ENCODE peak calls at places on chromosomes 13 and 19, in six cellular contexts. Y is body of pancreas, W is cardiac fibroblast, O is choroid plexus epithelial cell, M is tibial nerve, K is heart right ventricle. D is an unnamed sample.

GRCh38 chr19:27774827-27775226 is 1438.1 kb downstream of the UQCRFS1 start:
- DNase-seq in Y (no peak), W (peak), O (peak), M (no peak), K (no peak), D (peak)

GRCh38 chr13:26541678-26542553 is 15.6 kb upstream of the WASF3 start:
- DNase-seq in Y (no peak), W (no peak), O (no peak), M (no peak), K (no peak), D (peak)

GRCh38 chr13:50678464-50679162 is 164.9 kb downstream of the DLEU7 start:
- DNase-seq in Y (no peak), W (peak), O (peak), M (no peak), K (no peak), D (no peak)

GRCh38 chr13:98998831-98999634 is 21.2 kb upstream of the DOCK9 start:
- DNase-seq in Y (no peak), W (peak), O (peak), M (no peak), K (no peak), D (peak)

GRCh38 chr19:13833330-13834265 is 38.4 kb downstream of the ZSWIM4 start:
- DNase-seq in Y (peak), W (peak), O (peak), M (peak), K (peak), D (peak)

GRCh38 chr19:1673645-1674292 is 21.4 kb upstream of the TCF3 start:
- DNase-seq in Y (peak), W (no peak), O (no peak), M (no peak), K (no peak), D (no peak)

GRCh38 chr13:31172535-31172934 is 10.8 kb upstream of the HSPH1 start:
- DNase-seq in Y (no peak), W (peak), O (peak), M (no peak), K (no peak), D (no peak)

GRCh38 chr13:107842562-107843180 is 372.7 kb downstream of the LIG4 start:
- DNase-seq in Y (no peak), W (no peak), O (peak), M (no peak), K (no peak), D (no peak)

GRCh38 chr13:23674795-23675640 is 104.8 kb downstream of the TNFRSF19 start:
- DNase-seq in Y (no peak), W (peak), O (peak), M (no peak), K (no peak), D (no peak)

GRCh38 chr19:14837391-14837790 is 2.4 kb upstream of the OR7A5 start:
- DNase-seq in Y (no peak), W (no peak), O (no peak), M (no peak), K (no peak), D (no peak)

GRCh38 chr19:18000981-18001836 is 6.8 kb upstream of the ARRDC2 start:
- DNase-seq in Y (peak), W (peak), O (peak), M (peak), K (peak), D (peak)

GRCh38 chr13:33191425-33192221 is 93.9 kb downstream of the STARD13 start:
- DNase-seq in Y (no peak), W (no peak), O (no peak), M (no peak), K (no peak), D (no peak)

GRCh38 chr19:40754611-40755247 is 3.7 kb downstream of the SNRPA start:
- DNase-seq in Y (peak), W (no peak), O (no peak), M (no peak), K (no peak), D (no peak)

GRCh38 chr13:33186851-33187250 is 98.7 kb downstream of the STARD13 start:
- DNase-seq in Y (no peak), W (peak), O (peak), M (no peak), K (no peak), D (no peak)

GRCh38 chr19:56121180-56122167 is at the start of gene ZNF787:
- DNase-seq in Y (peak), W (peak), O (peak), M (peak), K (peak), D (peak)

GRCh38 chr19:46727757-46728156 is 10.8 kb upstream of the PRKD2 start:
- DNase-seq in Y (no peak), W (no peak), O (no peak), M (no peak), K (no peak), D (no peak)

GRCh38 chr13:68046900-68047299 is 816.8 kb upstream of the PCDH9 start:
- DNase-seq in Y (no peak), W (no peak), O (peak), M (no peak), K (no peak), D (no peak)

GRCh38 chr13:89465366-89465765 is 1794.2 kb downstream of the SLITRK5 start:
- DNase-seq in Y (no peak), W (peak), O (peak), M (no peak), K (no peak), D (no peak)

GRCh38 chr19:51422053-51422448 is 4.6 kb upstream of the SIGLEC10 start:
- DNase-seq in Y (peak), W (peak), O (peak), M (peak), K (peak), D (peak)

GRCh38 chr19:15779756-15780476 is 7.5 kb upstream of the OR10H5 start:
- DNase-seq in Y (peak), W (peak), O (peak), M (peak), K (peak), D (no peak)

GRCh38 chr13:36778083-36778671 is 40.8 kb upstream of the RFXAP start:
- DNase-seq in Y (no peak), W (peak), O (peak), M (no peak), K (no peak), D (no peak)

GRCh38 chr13:98351636-98352035 is 174.6 kb upstream of the RNF113B start:
- DNase-seq in Y (no peak), W (no peak), O (no peak), M (no peak), K (no peak), D (no peak)

GRCh38 chr19:47239610-47240296 is 8.8 kb upstream of the BBC3 start:
- DNase-seq in Y (peak), W (peak), O (peak), M (no peak), K (peak), D (peak)

GRCh38 chr13:108326318-108326717 is 56.8 kb downstream of the TNFSF13B start:
- DNase-seq in Y (no peak), W (no peak), O (peak), M (no peak), K (no peak), D (no peak)

GRCh38 chr13:98500963-98501421 is 75.9 kb downstream of the STK24 start:
- DNase-seq in Y (no peak), W (no peak), O (no peak), M (no peak), K (no peak), D (no peak)

GRCh38 chr13:46377554-46377953 is 9.5 kb downstream of the RUBCNL start:
- DNase-seq in Y (no peak), W (no peak), O (no peak), M (no peak), K (no peak), D (no peak)

GRCh38 chr19:17086129-17086528 is 10.6 kb downstream of the MYO9B start:
- DNase-seq in Y (no peak), W (no peak), O (no peak), M (no peak), K (no peak), D (no peak)

GRCh38 chr13:28657784-28658538 is 969 bp upstream of the POMP start:
- DNase-seq in Y (no peak), W (peak), O (peak), M (no peak), K (no peak), D (no peak)

GRCh38 chr19:33621811-33622504 is at the start of gene CHST8:
- DNase-seq in Y (no peak), W (peak), O (peak), M (no peak), K (peak), D (peak)

GRCh38 chr19:4174212-4174894 is 8.0 kb downstream of the SIRT6 start:
- DNase-seq in Y (no peak), W (no peak), O (no peak), M (no peak), K (no peak), D (no peak)

GRCh38 chr19:45913874-45914830 is at the start of gene NANOS2:
- DNase-seq in Y (no peak), W (peak), O (no peak), M (no peak), K (peak), D (peak)

GRCh38 chr19:47110521-47111080 is 3.0 kb downstream of the ZC3H4 start:
- DNase-seq in Y (peak), W (no peak), O (no peak), M (no peak), K (no peak), D (peak)

GRCh38 chr19:40800339-40800996 is 1.5 kb downstream of the EGLN2 start:
- DNase-seq in Y (no peak), W (no peak), O (no peak), M (no peak), K (no peak), D (no peak)

GRCh38 chr19:1000095-1000494 is at the start of gene GRIN3B:
- DNase-seq in Y (peak), W (peak), O (peak), M (no peak), K (peak), D (peak)

GRCh38 chr19:2330255-2330631 is 1.8 kb downstream of the SPPL2B start:
- DNase-seq in Y (no peak), W (no peak), O (no peak), M (no peak), K (no peak), D (no peak)

GRCh38 chr13:109123971-109124370 is 494.6 kb downstream of the MYO16 start:
- DNase-seq in Y (no peak), W (no peak), O (peak), M (no peak), K (no peak), D (peak)

GRCh38 chr13:100473087-100473486 is 115.5 kb downstream of the GGACT start:
- DNase-seq in Y (no peak), W (no peak), O (peak), M (no peak), K (no peak), D (no peak)
- H3K4me3 ChIP-seq in Y (no peak), W (no peak), O (no peak), M (no peak), K (no peak), D (no peak)

DNA sequence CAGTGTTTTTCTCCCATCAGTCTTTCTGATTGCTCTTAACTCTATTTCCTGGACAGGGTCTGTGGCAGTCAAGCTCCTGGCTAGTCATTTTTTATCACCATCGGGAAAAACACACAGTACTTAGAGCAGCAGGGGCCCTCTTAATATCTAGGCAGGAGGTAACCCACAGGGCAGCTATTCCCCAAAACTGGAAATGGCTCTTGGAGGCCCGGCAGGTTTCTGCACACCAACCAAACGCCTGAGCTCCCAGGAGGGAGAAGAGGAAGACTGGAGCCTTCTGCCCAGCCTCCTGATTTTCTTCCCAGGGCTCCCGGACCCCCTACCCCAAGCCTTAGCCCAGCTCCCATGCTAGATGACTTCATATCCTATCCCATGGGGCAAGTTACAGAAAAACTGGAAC is 49.3 kb upstream of the VSTM2B start:
- DNase-seq in Y (no peak), W (no peak), O (no peak), M (no peak), K (no peak), D (no peak)
- TF ChIP-seq CTCF in Y (no peak), W (no peak), O (no peak), M (no peak), K (no peak), D (no peak)

GRCh38 chr13:94636942-94637578 is 35.4 kb downstream of the GPR180 start:
- DNase-seq in Y (no peak), W (no peak), O (no peak), M (no peak), K (no peak), D (no peak)
- H3K4me3 ChIP-seq in Y (no peak), W (no peak), O (no peak), M (no peak), K (no peak), D (no peak)

GRCh38 chr19:48635263-48635965 is 1.8 kb downstream of the DBP start:
- DNase-seq in Y (peak), W (no peak), O (no peak), M (peak), K (peak), D (peak)

GRCh38 chr19:48635966-48636858 is 967 bp downstream of the DBP start:
- DNase-seq in Y (no peak), W (no peak), O (no peak), M (no peak), K (no peak), D (no peak)

GRCh38 chr19:48637948-48638830 is 1.0 kb upstream of the DBP start:
- DNase-seq in Y (peak), W (peak), O (peak), M (peak), K (peak), D (peak)

GRCh38 chr19:48637449-48637947 is 319 bp upstream of the DBP start:
- DNase-seq in Y (peak), W (peak), O (peak), M (peak), K (peak), D (peak)

GRCh38 chr19:48636859-48637448 is at the start of gene DBP:
- DNase-seq in Y (peak), W (no peak), O (no peak), M (no peak), K (no peak), D (no peak)
- TF ChIP-seq CTCF in Y (no peak), W (peak), O (peak), M (no peak), K (no peak), D (no peak)

GRCh38 chr13:52906122-52906903 is 57.9 kb upstream of the PCDH8 start:
- DNase-seq in Y (no peak), W (no peak), O (no peak), M (no peak), K (no peak), D (no peak)
- H3K4me3 ChIP-seq in Y (no peak), W (no peak), O (no peak), M (no peak), K (no peak), D (no peak)

GRCh38 chr13:39815345-39816111 is 160.1 kb downstream of the COG6 start:
- DNase-seq in Y (no peak), W (peak), O (peak), M (no peak), K (no peak), D (no peak)

GRCh38 chr13:39810091-39810877 is 154.8 kb downstream of the COG6 start:
- DNase-seq in Y (no peak), W (no peak), O (no peak), M (no peak), K (no peak), D (no peak)

GRCh38 chr13:39809466-39809865 is 154.0 kb downstream of the COG6 start:
- DNase-seq in Y (no peak), W (no peak), O (no peak), M (no peak), K (no peak), D (no peak)

GRCh38 chr13:39811051-39811450 is 155.6 kb downstream of the COG6 start:
- DNase-seq in Y (no peak), W (no peak), O (no peak), M (no peak), K (no peak), D (no peak)

DNA sequence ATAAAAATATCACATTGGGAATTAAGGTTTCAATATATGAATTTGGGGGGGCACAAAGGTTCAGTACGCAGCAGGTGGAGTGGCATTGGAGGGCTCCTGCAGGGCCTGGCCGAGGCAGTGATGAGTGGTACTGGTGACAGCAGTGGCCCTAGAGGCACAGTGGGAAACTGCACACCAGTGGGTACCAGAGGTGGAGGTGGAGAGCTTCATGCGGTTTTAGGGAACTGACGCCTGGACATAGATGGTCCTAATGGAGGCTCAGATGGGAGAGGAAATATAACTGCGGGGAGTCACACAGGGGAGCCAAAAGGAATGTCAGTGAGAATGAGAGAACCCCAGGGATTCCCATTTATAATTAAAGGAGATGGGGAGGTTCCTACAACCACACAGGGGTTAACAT is 156.2 kb downstream of the COG6 start:
- DNase-seq in Y (no peak), W (no peak), O (no peak), M (no peak), K (no peak), D (no peak)
- TF ChIP-seq CTCF in Y (no peak), W (no peak), O (no peak), M (no peak), K (no peak), D (peak)